ENCODE peak calls at places on chromosome 21, in four cellular contexts. One of them, this sample, is unnamed.

GRCh38 chr21:38743772-38744529 is 61.8 kb upstream of the ETS2 start:
- DNase-seq in KG1: no peak
- DNase-seq in AG08395: no peak
- DNase-seq in right atrium auricular region: no peak
- DNase-seq in this sample: no peak

GRCh38 chr21:43611598-43612369 is 47.5 kb downstream of the HSF2BP start:
- DNase-seq in KG1: peak; percentile 19
- DNase-seq in AG08395: peak; percentile 61
- DNase-seq in right atrium auricular region: peak; percentile 86
- DNase-seq in this sample: peak; percentile 72

GRCh38 chr21:34947122-34947534 is 102.0 kb downstream of the RUNX1 start:
- DNase-seq in KG1: no peak
- DNase-seq in AG08395: no peak
- DNase-seq in right atrium auricular region: no peak
- DNase-seq in this sample: no peak

GRCh38 chr21:36661511-36662309 is 37.2 kb upstream of the SIM2 start:
- DNase-seq in KG1: no peak
- DNase-seq in AG08395: peak; percentile 18
- DNase-seq in right atrium auricular region: no peak
- DNase-seq in this sample: peak; percentile 53

GRCh38 chr21:19228241-19228640 is 824.7 kb upstream of the TMPRSS15 start:
- DNase-seq in KG1: no peak
- DNase-seq in AG08395: no peak
- DNase-seq in right atrium auricular region: no peak
- DNase-seq in this sample: no peak

GRCh38 chr21:34113842-34114241 is 40.5 kb downstream of the MRPS6 start:
- DNase-seq in KG1: no peak
- DNase-seq in AG08395: no peak
- DNase-seq in right atrium auricular region: no peak
- DNase-seq in this sample: no peak

GRCh38 chr21:45893166-45894106 is 88.1 kb upstream of the COL6A1 start:
- DNase-seq in KG1: no peak
- DNase-seq in AG08395: no peak
- DNase-seq in right atrium auricular region: no peak
- DNase-seq in this sample: no peak

GRCh38 chr21:16308269-16308668 is 578.5 kb downstream of the USP25 start:
- DNase-seq in KG1: no peak
- DNase-seq in AG08395: peak; percentile 4
- DNase-seq in right atrium auricular region: no peak
- DNase-seq in this sample: no peak

GRCh38 chr21:43362306-43362927 is 64.5 kb downstream of the SIK1 start:
- DNase-seq in KG1: peak; percentile 35
- DNase-seq in AG08395: peak; percentile 75
- DNase-seq in right atrium auricular region: peak; percentile 88
- DNase-seq in this sample: peak; percentile 72

GRCh38 chr21:36478207-36478701 is 1.7 kb downstream of the CLDN14 start:
- DNase-seq in KG1: no peak
- DNase-seq in AG08395: peak; percentile 74
- DNase-seq in right atrium auricular region: no peak
- DNase-seq in this sample: peak; percentile 69

GRCh38 chr21:28991861-28992525 is 684 bp downstream of the LTN1 start:
- DNase-seq in KG1: no peak
- DNase-seq in AG08395: no peak
- DNase-seq in right atrium auricular region: no peak
- DNase-seq in this sample: no peak

GRCh38 chr21:45533731-45534571 is 8.3 kb downstream of the SLC19A1 start:
- DNase-seq in KG1: no peak
- DNase-seq in AG08395: no peak
- DNase-seq in right atrium auricular region: no peak
- DNase-seq in this sample: no peak

GRCh38 chr21:36203603-36203889 is 46.9 kb downstream of the DOP1B start:
- DNase-seq in KG1: no peak
- DNase-seq in AG08395: peak; percentile 94
- DNase-seq in right atrium auricular region: no peak
- DNase-seq in this sample: peak; percentile 87

GRCh38 chr21:42187976-42188653 is 30.8 kb upstream of the ABCG1 start:
- DNase-seq in KG1: peak; percentile 84
- DNase-seq in AG08395: no peak
- DNase-seq in right atrium auricular region: peak; percentile 60
- DNase-seq in this sample: no peak

GRCh38 chr21:34808569-34809204 is 139.9 kb downstream of the CLIC6 start:
- DNase-seq in KG1: no peak
- DNase-seq in AG08395: peak; percentile 54
- DNase-seq in right atrium auricular region: no peak
- DNase-seq in this sample: no peak

GRCh38 chr21:29827236-29827635 is 112.6 kb downstream of the GRIK1 start:
- DNase-seq in KG1: no peak
- DNase-seq in AG08395: no peak
- DNase-seq in right atrium auricular region: no peak
- DNase-seq in this sample: no peak

GRCh38 chr21:32021319-32022027 is 148.7 kb downstream of the HUNK start:
- DNase-seq in KG1: no peak
- DNase-seq in AG08395: peak; percentile 13
- DNase-seq in right atrium auricular region: peak; percentile 69
- DNase-seq in this sample: no peak

GRCh38 chr21:29673096-29673610 is 266.6 kb downstream of the GRIK1 start:
- DNase-seq in KG1: no peak
- DNase-seq in AG08395: no peak
- DNase-seq in right atrium auricular region: no peak
- DNase-seq in this sample: no peak

GRCh38 chr21:29175408-29176147 is 45.1 kb downstream of the MAP3K7CL start:
- DNase-seq in KG1: no peak
- DNase-seq in AG08395: no peak
- DNase-seq in right atrium auricular region: no peak
- DNase-seq in this sample: no peak

GRCh38 chr21:41784456-41785102 is 17.7 kb upstream of the RIPK4 start:
- DNase-seq in KG1: no peak
- DNase-seq in AG08395: no peak
- DNase-seq in right atrium auricular region: no peak
- DNase-seq in this sample: no peak

GRCh38 chr21:33281101-33281652 is 15.0 kb downstream of the IL10RB start:
- DNase-seq in KG1: no peak
- DNase-seq in AG08395: no peak
- DNase-seq in right atrium auricular region: no peak
- DNase-seq in this sample: no peak

GRCh38 chr21:45695086-45695485 is 51.6 kb downstream of the PCBP3 start:
- DNase-seq in KG1: no peak
- DNase-seq in AG08395: no peak
- DNase-seq in right atrium auricular region: no peak
- DNase-seq in this sample: no peak

GRCh38 chr21:16794944-16795343 is 717.9 kb upstream of the CXADR start:
- DNase-seq in KG1: no peak
- DNase-seq in AG08395: peak; percentile 78
- DNase-seq in right atrium auricular region: peak; percentile 66
- DNase-seq in this sample: peak; percentile 53

GRCh38 chr21:16258834-16259611 is 529.2 kb downstream of the USP25 start:
- DNase-seq in KG1: no peak
- DNase-seq in AG08395: no peak
- DNase-seq in right atrium auricular region: no peak
- DNase-seq in this sample: no peak

GRCh38 chr21:39159342-39160063 is 23.7 kb downstream of the PSMG1 start:
- DNase-seq in KG1: no peak
- DNase-seq in AG08395: no peak
- DNase-seq in right atrium auricular region: no peak
- DNase-seq in this sample: no peak

GRCh38 chr21:15126948-15127347 is 62.1 kb upstream of the NRIP1 start:
- DNase-seq in KG1: no peak
- DNase-seq in AG08395: no peak
- DNase-seq in right atrium auricular region: no peak
- DNase-seq in this sample: no peak

GRCh38 chr21:45542667-45543370 is 579 bp upstream of the SLC19A1 start:
- DNase-seq in KG1: no peak
- DNase-seq in AG08395: no peak
- DNase-seq in right atrium auricular region: peak; percentile 56
- DNase-seq in this sample: peak; percentile 53

GRCh38 chr21:36909901-36910561 is 56.4 kb downstream of the HLCS start:
- DNase-seq in KG1: no peak
- DNase-seq in AG08395: peak; percentile 86
- DNase-seq in right atrium auricular region: peak; percentile 30
- DNase-seq in this sample: peak; percentile 78

This sample was measured in AG08396.